ENCODE peak calls at places on chromosomes 13 and 19, in four cellular contexts. T is K562, J is GM12878, D is HepG2. A is an unnamed sample.

GRCh38 chr19:33440682-33441081 is 67.2 kb downstream of the CEBPG start:
- DNase-seq in T (no peak), J (no peak), D (no peak), A (no peak)

GRCh38 chr13:98485561-98485960 is 91.3 kb downstream of the STK24 start:
- DNase-seq in T (no peak), J (no peak), D (no peak), A (no peak)

GRCh38 chr19:38830039-38830733 is 1.4 kb downstream of the ECH1 start:
- DNase-seq in T (no peak), J (no peak), D (no peak), A (no peak)

GRCh38 chr19:2887391-2887914 is 13.3 kb upstream of the ZNF57 start:
- DNase-seq in T (peak), J (no peak), D (peak), A (no peak)

GRCh38 chr19:29967623-29968022 is 25.6 kb downstream of the URI1 start:
- DNase-seq in T (no peak), J (no peak), D (no peak), A (no peak)

GRCh38 chr13:61592489-61592888 is 176.8 kb upstream of the PCDH20 start:
- DNase-seq in T (no peak), J (no peak), D (no peak), A (no peak)

GRCh38 chr13:40172149-40172591 is 494.3 kb downstream of the FOXO1 start:
- DNase-seq in T (no peak), J (no peak), D (no peak), A (peak)

GRCh38 chr13:74661851-74662250 is 527.6 kb upstream of the KLF12 start:
- DNase-seq in T (no peak), J (no peak), D (no peak), A (no peak)

GRCh38 chr19:34254552-34255432 is at the start of gene GARRE1:
- DNase-seq in T (peak), J (no peak), D (no peak), A (peak)

GRCh38 chr13:91805605-91806004 is 407.2 kb downstream of the GPC5 start:
- DNase-seq in T (no peak), J (no peak), D (no peak), A (no peak)

GRCh38 chr13:74040200-74040599 is 94.0 kb downstream of the KLF12 start:
- DNase-seq in T (peak), J (no peak), D (peak), A (peak)

GRCh38 chr13:32824671-32825070 is 191.6 kb upstream of the KL start:
- DNase-seq in T (no peak), J (no peak), D (no peak), A (no peak)

GRCh38 chr13:19596960-19597361 is 35.6 kb upstream of the TPTE2 start:
- DNase-seq in T (no peak), J (no peak), D (peak), A (no peak)

GRCh38 chr19:4337906-4338440 is 654 bp downstream of the STAP2 start:
- DNase-seq in T (peak), J (no peak), D (peak), A (no peak)

GRCh38 chr19:35208121-35208520 is 20.4 kb downstream of the FAM187B start:
- DNase-seq in T (no peak), J (no peak), D (no peak), A (no peak)

GRCh38 chr19:3665681-3666544 is 34.4 kb downstream of the PIP5K1C start:
- DNase-seq in T (peak), J (no peak), D (peak), A (peak)

GRCh38 chr19:51107406-51108065 is 673 bp downstream of the CTU1 start:
- DNase-seq in T (no peak), J (no peak), D (peak), A (no peak)

GRCh38 chr13:68627377-68627776 is 1397.2 kb upstream of the PCDH9 start:
- DNase-seq in T (no peak), J (no peak), D (no peak), A (no peak)

GRCh38 chr13:44147222-44147621 is 226.4 kb upstream of the SERP2 start:
- DNase-seq in T (no peak), J (no peak), D (no peak), A (no peak)

GRCh38 chr13:99281811-99282263 is 23.7 kb upstream of the GPR18 start:
- DNase-seq in T (no peak), J (no peak), D (no peak), A (no peak)

GRCh38 chr19:1290699-1291651 is 5.3 kb downstream of the EFNA2 start:
- DNase-seq in T (no peak), J (no peak), D (peak), A (no peak)

GRCh38 chr19:30107351-30107750 is 165.3 kb downstream of the URI1 start:
- DNase-seq in T (no peak), J (no peak), D (no peak), A (no peak)

GRCh38 chr13:33147832-33148231 is 131.6 kb downstream of the KL start:
- DNase-seq in T (no peak), J (no peak), D (no peak), A (no peak)

GRCh38 chr13:39347926-39348901 is 254.8 kb downstream of the LHFPL6 start:
- DNase-seq in T (no peak), J (no peak), D (no peak), A (peak)

GRCh38 chr13:49421391-49421790 is 22.5 kb downstream of the CAB39L start:
- DNase-seq in T (peak), J (peak), D (peak), A (peak)

GRCh38 chr13:49419292-49419691 is 24.6 kb downstream of the CAB39L start:
- DNase-seq in T (no peak), J (no peak), D (peak), A (no peak)

GRCh38 chr13:49412749-49413148 is 31.1 kb downstream of the CAB39L start:
- DNase-seq in T (no peak), J (no peak), D (no peak), A (peak)

GRCh38 chr13:49418206-49418605 is 25.7 kb downstream of the CAB39L start:
- DNase-seq in T (no peak), J (no peak), D (no peak), A (no peak)
- TF ChIP-seq ETV6 in T (no peak), J (no peak), D (no peak), A (no peak)

GRCh38 chr19:6217752-6218403 is 61.9 kb downstream of the MLLT1 start:
- DNase-seq in T (no peak), J (no peak), D (no peak), A (no peak)

GRCh38 chr19:6220385-6221191 is 59.2 kb downstream of the MLLT1 start:
- DNase-seq in T (no peak), J (no peak), D (no peak), A (no peak)

GRCh38 chr19:6219592-6220290 is 60.0 kb downstream of the MLLT1 start:
- DNase-seq in T (no peak), J (no peak), D (no peak), A (no peak)

GRCh38 chr19:6218497-6219146 is 61.2 kb downstream of the MLLT1 start:
- DNase-seq in T (peak), J (peak), D (peak), A (peak)

DNA sequence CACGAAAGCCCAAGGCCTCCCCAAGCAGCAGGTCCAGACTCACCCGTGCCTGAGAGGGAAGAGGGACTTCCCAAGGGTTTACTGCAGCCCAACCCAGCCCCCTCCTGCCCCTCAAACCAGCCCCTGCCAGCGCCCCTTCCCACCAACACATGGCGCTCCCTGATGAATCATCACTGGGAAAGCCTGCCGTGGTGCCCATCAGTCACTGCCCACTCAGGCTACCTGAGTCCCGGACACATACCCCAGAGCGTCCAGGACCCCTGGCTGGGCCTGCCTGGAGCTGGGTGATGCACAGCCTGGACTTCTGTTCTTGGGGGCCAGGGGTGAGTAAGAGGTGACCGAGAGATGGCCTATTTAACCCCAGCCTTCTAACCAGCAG is 60.6 kb downstream of the MLLT1 start:
- DNase-seq in T (no peak), J (no peak), D (no peak), A (no peak)
- TF ChIP-seq ATF2 in T (no peak), J (no peak), D (no peak), A (no peak)

DNA sequence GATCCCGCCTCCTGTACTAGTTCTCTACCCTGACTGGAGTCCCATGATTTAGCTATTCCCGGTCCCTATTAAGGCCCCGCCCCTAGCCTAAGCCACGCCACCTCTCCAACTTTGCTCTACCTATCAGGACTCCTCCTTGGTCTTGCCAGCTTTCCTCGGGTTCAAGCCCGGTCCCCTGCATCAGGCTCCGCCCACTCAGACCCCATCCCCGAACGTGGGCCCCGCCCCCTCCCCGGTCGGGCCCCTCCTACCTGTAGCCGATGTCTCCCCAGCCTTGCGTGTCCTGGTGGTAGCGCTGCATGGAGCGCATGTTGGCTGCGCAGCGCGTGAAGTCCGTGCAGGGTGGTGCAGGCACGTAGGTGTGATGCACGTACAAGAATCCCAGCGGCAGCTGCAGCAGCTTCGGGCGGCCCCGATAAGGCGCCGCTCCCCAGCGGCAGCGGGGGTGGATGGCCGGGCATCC is 7.3 kb upstream of the RASAL3 start:
- DNase-seq in T (peak), J (no peak), D (no peak), A (peak)
- TF ChIP-seq ETV6 in T (no peak), J (no peak), D (no peak), A (no peak)

GRCh38 chr13:82751221-82751620 is 1131.1 kb downstream of the SLITRK1 start:
- DNase-seq in T (no peak), J (no peak), D (no peak), A (no peak)
- TF ChIP-seq ATF2 in T (no peak), J (no peak), D (no peak), A (no peak)

GRCh38 chr19:6868341-6868740 is 19.0 kb upstream of the ADGRE1 start:
- DNase-seq in T (no peak), J (no peak), D (no peak), A (no peak)
- TF ChIP-seq ETV6 in T (no peak), J (no peak), D (no peak), A (no peak)

GRCh38 chr19:55173717-55174409 is 6.2 kb downstream of the SYT5 start:
- DNase-seq in T (peak), J (no peak), D (peak), A (peak)
- TF ChIP-seq ATF2 in T (no peak), J (no peak), D (no peak), A (no peak)

GRCh38 chr19:47589824-47590223 is 16.9 kb upstream of the ZNF541 start:
- DNase-seq in T (no peak), J (no peak), D (no peak), A (no peak)
- TF ChIP-seq ETV6 in T (no peak), J (no peak), D (no peak), A (no peak)

DNA sequence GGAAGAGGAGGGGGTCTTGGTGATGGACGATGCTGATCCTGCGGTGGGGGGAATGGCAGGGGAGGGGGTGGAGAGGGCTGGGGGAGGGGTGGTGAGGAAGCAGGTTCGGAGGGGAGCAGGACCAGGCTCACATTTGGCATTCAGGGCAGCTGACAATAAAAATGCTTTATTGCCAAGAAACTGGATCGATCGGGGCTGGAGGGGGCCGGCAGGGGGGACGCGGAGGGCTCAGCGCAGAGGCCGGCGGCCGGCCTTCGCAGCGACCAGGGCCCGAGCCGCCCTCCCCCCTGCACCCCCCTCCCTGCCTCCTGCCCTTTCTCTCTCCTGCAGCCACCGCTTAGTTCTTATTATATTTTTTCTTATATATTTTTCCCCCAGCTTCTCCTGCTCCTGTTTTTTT is 18.1 kb upstream of the POU2F2 start:
- DNase-seq in T (no peak), J (no peak), D (no peak), A (no peak)
- TF ChIP-seq ATF2 in T (no peak), J (no peak), D (no peak), A (no peak)

GRCh38 chr13:28239374-28239773 is 101.0 kb downstream of the PAN3 start:
- DNase-seq in T (no peak), J (no peak), D (no peak), A (no peak)
- TF ChIP-seq ETV6 in T (no peak), J (no peak), D (no peak), A (no peak)

GRCh38 chr19:18777156-18777724 is 13.9 kb downstream of the COMP start:
- DNase-seq in T (no peak), J (no peak), D (no peak), A (no peak)
- TF ChIP-seq ATF2 in T (no peak), J (no peak), D (no peak), A (no peak)

A was measured in WTC11.